ENCODE peak calls at places on chromosomes 13 and 19, in ten cellular contexts. Q is sciatic nerve; C is bronchial epithelial cell; U is CD8-positive, alpha-beta memory T cell; Y is nucleus accumbens; E is cardiac muscle cell; L is GM06990; D is iPS DF 19.7; H is heart left ventricle; K is SK-MEL-5. J is an unnamed sample.
A peak's percentile ranks its signal among the peaks of the same experiment; 100 is the strongest.

GRCh38 chr13:32019612-32020233 is 11.9 kb upstream of the FRY start:
- DNase-seq in Q (no peak), C (peak; percentile 52), U (no peak), Y (peak; percentile 11), E (peak; percentile 74), L (no peak), D (peak; percentile 23), H (no peak), K (peak; percentile 76), J (peak; percentile 42)

GRCh38 chr13:45861352-45861751 is 9.8 kb upstream of the SIAH3 start:
- DNase-seq in Q (no peak), C (peak; percentile 50), U (no peak), Y (no peak), E (no peak), L (no peak), D (no peak), H (no peak), K (no peak), J (no peak)

GRCh38 chr19:46296722-46297431 is at the start of gene HIF3A:
- DNase-seq in Q (peak; percentile 73), C (no peak), U (no peak), Y (peak; percentile 18), E (peak; percentile 97), L (no peak), D (peak; percentile 72), H (peak; percentile 71), K (no peak), J (no peak)

GRCh38 chr19:4233282-4233853 is 4.0 kb downstream of the EBI3 start:
- DNase-seq in Q (peak; percentile 72), C (peak; percentile 4), U (peak; percentile 49), Y (peak; percentile 37), E (peak; percentile 30), L (peak; percentile 68), D (no peak), H (peak; percentile 76), K (peak; percentile 53), J (no peak)

GRCh38 chr19:7857727-7858701 is 16.2 kb downstream of the PRR36 start:
- DNase-seq in Q (no peak), C (no peak), U (no peak), Y (peak; percentile 15), E (peak; percentile 63), L (peak; percentile 56), D (no peak), H (no peak), K (no peak), J (no peak)

GRCh38 chr19:51366999-51367564 is 894 bp upstream of the ETFB start:
- DNase-seq in Q (peak; percentile 78), C (peak; percentile 8), U (peak; percentile 30), Y (peak; percentile 50), E (peak; percentile 30), L (no peak), D (no peak), H (peak; percentile 71), K (no peak), J (no peak)

GRCh38 chr13:79663420-79663819 is 182.5 kb downstream of the NDFIP2 start:
- DNase-seq in Q (no peak), C (no peak), U (no peak), Y (no peak), E (peak; percentile 28), L (no peak), D (no peak), H (no peak), K (no peak), J (no peak)

GRCh38 chr13:111256946-111257345 is 63.5 kb upstream of the TEX29 start:
- DNase-seq in Q (no peak), C (no peak), U (no peak), Y (no peak), E (no peak), L (no peak), D (no peak), H (no peak), K (no peak), J (no peak)

GRCh38 chr13:111542530-111543341 is 222.3 kb downstream of the TEX29 start:
- DNase-seq in Q (peak; percentile 27), C (no peak), U (no peak), Y (no peak), E (no peak), L (no peak), D (no peak), H (no peak), K (no peak), J (no peak)

GRCh38 chr13:108643646-108644353 is 14.4 kb downstream of the MYO16 start:
- DNase-seq in Q (no peak), C (no peak), U (no peak), Y (no peak), E (no peak), L (no peak), D (no peak), H (no peak), K (no peak), J (no peak)

GRCh38 chr13:113110048-113110851 is 4.7 kb downstream of the F7 start:
- DNase-seq in Q (peak; percentile 51), C (no peak), U (peak; percentile 14), Y (peak; percentile 45), E (no peak), L (no peak), D (no peak), H (peak; percentile 67), K (no peak), J (no peak)

GRCh38 chr19:39237200-39238184 is 7.3 kb downstream of the IFNL3 start:
- DNase-seq in Q (no peak), C (no peak), U (peak; percentile 22), Y (no peak), E (peak; percentile 21), L (peak; percentile 74), D (no peak), H (no peak), K (no peak), J (peak; percentile 51)

GRCh38 chr13:27004389-27004788 is 167.2 kb downstream of the USP12 start:
- DNase-seq in Q (no peak), C (no peak), U (no peak), Y (no peak), E (no peak), L (no peak), D (no peak), H (no peak), K (no peak), J (no peak)

GRCh38 chr19:45881082-45881908 is 4.6 kb downstream of the IRF2BP1 start:
- DNase-seq in Q (no peak), C (no peak), U (no peak), Y (no peak), E (no peak), L (no peak), D (no peak), H (no peak), K (no peak), J (no peak)

GRCh38 chr19:47886010-47886559 is at the start of gene SULT2A1:
- DNase-seq in Q (no peak), C (no peak), U (no peak), Y (no peak), E (no peak), L (no peak), D (no peak), H (no peak), K (no peak), J (no peak)

GRCh38 chr19:1251503-1252220 is 3.3 kb downstream of the MIDN start:
- DNase-seq in Q (peak; percentile 88), C (peak; percentile 31), U (peak; percentile 63), Y (peak; percentile 67), E (no peak), L (peak; percentile 66), D (no peak), H (peak; percentile 91), K (peak; percentile 46), J (no peak)

GRCh38 chr19:48145596-48146254 is 24.4 kb downstream of the LIG1 start:
- DNase-seq in Q (no peak), C (no peak), U (no peak), Y (no peak), E (no peak), L (no peak), D (no peak), H (no peak), K (no peak), J (no peak)

GRCh38 chr13:72983085-72983768 is 75.6 kb upstream of the KLF5 start:
- DNase-seq in Q (no peak), C (peak; percentile 42), U (no peak), Y (no peak), E (no peak), L (no peak), D (no peak), H (no peak), K (no peak), J (no peak)

GRCh38 chr13:105918842-105919741 is 616.4 kb downstream of the EFNB2 start:
- DNase-seq in Q (no peak), C (peak; percentile 92), U (no peak), Y (no peak), E (no peak), L (no peak), D (no peak), H (no peak), K (peak; percentile 4), J (no peak)

GRCh38 chr19:5138606-5139594 is 170.0 kb downstream of the KDM4B start:
- DNase-seq in Q (no peak), C (peak; percentile 25), U (peak; percentile 72), Y (no peak), E (no peak), L (peak; percentile 75), D (no peak), H (peak; percentile 80), K (peak; percentile 72), J (no peak)

GRCh38 chr13:113768018-113768905 is 9.2 kb downstream of the TMEM255B start:
- DNase-seq in Q (peak; percentile 33), C (no peak), U (no peak), Y (no peak), E (no peak), L (no peak), D (no peak), H (peak; percentile 39), K (no peak), J (peak; percentile 16)

GRCh38 chr19:53112286-53112685 is 9.1 kb upstream of the ZNF160 start:
- DNase-seq in Q (no peak), C (no peak), U (no peak), Y (peak; percentile 5), E (no peak), L (no peak), D (no peak), H (no peak), K (no peak), J (no peak)

GRCh38 chr13:54628383-54628782 is 1599.8 kb downstream of the OLFM4 start:
- DNase-seq in Q (no peak), C (no peak), U (no peak), Y (no peak), E (no peak), L (no peak), D (no peak), H (no peak), K (no peak), J (no peak)

GRCh38 chr19:50333737-50334617 is 4.8 kb upstream of the KCNC3 start:
- DNase-seq in Q (peak; percentile 85), C (no peak), U (peak; percentile 77), Y (peak; percentile 92), E (peak; percentile 86), L (peak; percentile 91), D (no peak), H (peak; percentile 90), K (peak; percentile 20), J (peak; percentile 91)

GRCh38 chr19:43651758-43652545 is 12.3 kb upstream of the CADM4 start:
- DNase-seq in Q (peak; percentile 76), C (peak; percentile 53), U (peak; percentile 5), Y (peak; percentile 46), E (peak; percentile 74), L (peak; percentile 31), D (no peak), H (no peak), K (peak; percentile 82), J (peak; percentile 59)

GRCh38 chr19:45499196-45500180 is 1.2 kb downstream of the PPM1N start:
- DNase-seq in Q (no peak), C (peak; percentile 56), U (peak; percentile 57), Y (peak; percentile 61), E (peak; percentile 49), L (peak; percentile 84), D (peak; percentile 95), H (no peak), K (peak; percentile 23), J (peak; percentile 67)

GRCh38 chr19:6723738-6724137 is 3.3 kb upstream of the C3 start:
- DNase-seq in Q (no peak), C (no peak), U (no peak), Y (no peak), E (no peak), L (no peak), D (no peak), H (peak; percentile 23), K (no peak), J (no peak)

GRCh38 chr13:75825161-75825560 is 189.0 kb downstream of the LMO7 start:
- DNase-seq in Q (no peak), C (peak; percentile 31), U (no peak), Y (no peak), E (no peak), L (no peak), D (no peak), H (no peak), K (no peak), J (peak; percentile 92)